ENCODE peak calls at places on chromosomes 1 and 21, in four cellular contexts. S, L, E and Y are unnamed samples. For H3K36me3, the result is how much of the 10 kb centered on the place peaks cover.

GRCh38 chr1:206435450-206435849 is 34.8 kb upstream of the IKBKE start:
- DNase-seq in S (no peak), L (no peak), E (no peak), Y (no peak)

GRCh38 chr1:147785794-147786506 is 25.5 kb upstream of the GJA5 start:
- DNase-seq in S (no peak), L (no peak), E (no peak), Y (no peak)

GRCh38 chr1:65001238-65001792 is 35.0 kb upstream of the JAK1 start:
- DNase-seq in S (peak), L (peak), E (peak), Y (peak)

GRCh38 chr21:16195476-16195875 is 465.7 kb downstream of the USP25 start:
- DNase-seq in S (no peak), L (no peak), E (no peak), Y (no peak)

GRCh38 chr1:229848762-229849677 is 218.0 kb upstream of the GALNT2 start:
- DNase-seq in S (no peak), L (no peak), E (no peak), Y (peak)

GRCh38 chr1:8540266-8540926 is 222.5 kb downstream of the SLC45A1 start:
- DNase-seq in S (no peak), L (no peak), E (no peak), Y (no peak)

GRCh38 chr1:244316407-244316806 is 135.3 kb downstream of the ADSS2 start:
- DNase-seq in S (peak), L (no peak), E (no peak), Y (no peak)

GRCh38 chr1:209835782-209836298 is 8.1 kb downstream of the UTP25 start:
- DNase-seq in S (no peak), L (no peak), E (no peak), Y (no peak)

GRCh38 chr1:229420765-229421164 is 13.1 kb downstream of the ACTA1 start:
- DNase-seq in S (no peak), L (no peak), E (no peak), Y (no peak)

GRCh38 chr1:194252189-194252588 is 1065.8 kb upstream of the B3GALT2 start:
- DNase-seq in S (no peak), L (no peak), E (no peak), Y (no peak)

GRCh38 chr1:2316451-2316940 is 74.9 kb downstream of the MORN1 start:
- DNase-seq in S (no peak), L (no peak), E (no peak), Y (no peak)

GRCh38 chr1:220294754-220295419 is 22.6 kb upstream of the RAB3GAP2 start:
- DNase-seq in S (no peak), L (no peak), E (no peak), Y (no peak)

GRCh38 chr1:119968068-119968492 is 71.8 kb upstream of the ADAM30 start:
- DNase-seq in S (peak), L (no peak), E (peak), Y (peak)

GRCh38 chr1:50129201-50129600 is 20.5 kb downstream of the ELAVL4 start:
- DNase-seq in S (no peak), L (no peak), E (no peak), Y (no peak)

GRCh38 chr1:231070758-231071443 is 30.8 kb upstream of the FAM89A start:
- DNase-seq in S (no peak), L (no peak), E (no peak), Y (no peak)

GRCh38 chr1:88169939-88170338 is 514.1 kb upstream of the PKN2 start:
- DNase-seq in S (no peak), L (no peak), E (no peak), Y (no peak)

GRCh38 chr1:45767035-45767434 is 16.6 kb upstream of the IPP start:
- DNase-seq in S (no peak), L (no peak), E (no peak), Y (no peak)

GRCh38 chr1:169690489-169690888 is 20.9 kb downstream of the SELL start:
- DNase-seq in S (no peak), L (no peak), E (no peak), Y (no peak)

GRCh38 chr21:30582850-30583249 is 7.3 kb downstream of the KRTAP22-2 start:
- DNase-seq in S (no peak), L (no peak), E (no peak), Y (no peak)

GRCh38 chr1:113123737-113124136 is 50.7 kb downstream of the LRIG2 start:
- DNase-seq in S (no peak), L (no peak), E (no peak), Y (no peak)

GRCh38 chr1:113118266-113118665 is 45.3 kb downstream of the LRIG2 start:
- DNase-seq in S (no peak), L (no peak), E (no peak), Y (no peak)
- H3K36me3 ChIP-seq in S (under half), L (half or more), E (half or more), Y (under half)

DNA sequence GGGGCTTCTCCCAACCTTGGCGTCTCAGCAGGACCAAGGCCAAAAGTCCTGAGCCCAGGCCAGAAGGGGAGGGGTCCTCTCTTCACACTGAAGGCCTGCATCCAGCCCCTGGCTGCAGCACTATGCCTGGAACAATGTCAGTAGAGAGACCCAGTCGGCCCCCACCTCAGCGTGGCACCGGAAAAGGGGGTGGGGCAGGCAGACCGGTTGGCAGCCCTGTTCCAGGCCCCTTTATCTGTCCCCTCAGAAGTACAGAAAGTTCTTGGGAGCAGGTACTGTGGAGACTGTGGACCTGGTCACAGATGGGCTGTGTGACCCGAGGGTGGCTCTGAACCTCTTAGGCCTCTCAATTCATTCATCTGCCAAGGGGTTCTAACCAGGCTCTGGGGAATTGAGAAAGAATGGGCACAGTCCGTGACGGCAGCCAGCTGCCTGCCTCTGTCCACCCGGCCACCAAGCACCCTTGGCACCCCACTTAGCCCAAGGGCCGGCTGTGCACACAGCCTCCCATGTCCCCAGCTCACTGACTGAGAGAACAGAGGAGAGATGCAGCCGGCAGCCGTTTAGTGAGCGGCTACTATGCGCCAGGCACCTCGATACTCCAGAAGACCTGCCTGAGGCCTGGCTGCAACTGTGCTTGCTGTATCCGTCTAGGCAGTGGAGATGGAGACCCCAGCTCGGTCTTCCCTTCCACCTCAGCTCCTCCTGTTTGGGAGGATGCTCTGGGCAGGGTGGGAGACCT is 23.9 kb downstream of the RUNX3 start:
- DNase-seq in S (no peak), L (peak), E (no peak), Y (no peak)
- H3K36me3 ChIP-seq in S (under half), L (under half), E (under half), Y (under half)

GRCh38 chr1:114427612-114428011 is 83.4 kb downstream of the TRIM33 start:
- DNase-seq in S (no peak), L (no peak), E (no peak), Y (no peak)

GRCh38 chr1:114428083-114428754 is 82.8 kb downstream of the TRIM33 start:
- DNase-seq in S (no peak), L (no peak), E (no peak), Y (no peak)

GRCh38 chr1:114423455-114423854 is 87.5 kb downstream of the TRIM33 start:
- DNase-seq in S (no peak), L (no peak), E (no peak), Y (no peak)
- H3K36me3 ChIP-seq in S (under half), L (half or more), E (half or more), Y (under half)

DNA sequence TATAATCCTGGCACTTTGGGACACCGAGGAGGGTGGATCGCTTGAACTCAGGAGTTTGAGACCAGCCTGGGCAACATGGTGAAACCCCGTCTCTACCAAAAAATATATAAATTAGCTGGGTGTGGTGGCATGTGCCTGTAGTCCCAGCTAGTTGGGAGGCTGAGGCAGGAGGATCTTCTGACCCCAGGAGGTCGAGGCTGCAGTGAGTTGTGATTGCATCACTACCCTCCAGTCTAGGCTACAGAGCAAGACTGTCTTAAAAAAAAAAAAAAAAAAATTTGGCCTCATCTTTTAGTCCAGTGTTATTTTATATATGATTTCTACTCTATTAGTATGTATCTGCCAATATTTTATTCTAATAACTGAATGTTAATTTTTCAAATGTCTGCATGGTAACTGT is 59.7 kb downstream of the PPP2R5A start:
- DNase-seq in S (no peak), L (no peak), E (no peak), Y (no peak)
- H3K36me3 ChIP-seq in S (under half), L (under half), E (under half), Y (under half)

DNA sequence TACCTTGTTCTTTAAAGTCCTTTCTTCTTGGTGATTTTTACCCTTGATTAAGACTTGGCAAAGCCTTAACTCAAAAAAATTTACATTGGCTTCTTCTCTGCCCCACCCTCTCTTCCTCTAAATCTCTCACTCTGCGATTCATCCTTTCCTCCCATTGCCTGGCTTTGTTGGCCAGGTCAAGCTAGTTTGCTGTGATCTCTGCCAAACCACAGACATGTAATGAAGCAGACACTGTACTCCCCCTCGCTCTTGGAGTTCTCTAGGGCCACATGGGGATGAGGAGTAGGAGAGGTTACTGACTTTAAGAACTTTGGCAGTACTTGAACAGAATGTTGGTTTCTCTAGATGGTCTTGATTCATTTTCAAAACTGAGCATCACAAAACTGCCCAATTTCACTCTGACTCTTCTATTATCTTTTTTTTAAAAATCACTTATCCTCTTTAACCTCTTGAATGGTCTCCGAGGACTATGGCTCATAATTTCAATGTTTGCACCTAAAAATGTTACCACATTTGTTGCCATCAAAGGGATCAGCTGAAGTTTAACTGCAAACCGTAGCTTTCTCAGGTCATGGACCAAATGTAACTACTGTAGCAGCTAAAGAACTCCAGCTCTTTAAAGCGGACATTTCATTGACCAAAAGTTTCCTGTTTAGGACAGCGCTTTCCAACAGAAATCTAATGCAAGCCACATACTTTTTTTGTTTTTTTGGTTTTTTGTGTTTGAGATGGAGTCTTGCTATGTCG is 62.7 kb upstream of the IPO9 start:
- DNase-seq in S (no peak), L (no peak), E (peak), Y (no peak)
- H3K36me3 ChIP-seq in S (under half), L (under half), E (under half), Y (under half)